ENCODE peak calls at places on chromosomes 7 and 10, in six cellular contexts. J is GM03348; W is Daoy; I is stimulated activated CD4-positive, alpha-beta T cell treated with anti-CD3 and anti-CD28 coated beads, Interleukin-15, amount 100 ng/mL, for 48 hours; B is NCI-H1436 treated with DMSO at 0.1 percent for 48 hours; A is posterior cingulate gyrus. P is an unnamed sample.

GRCh38 chr7:137754076-137754851 is 92.5 kb downstream of the DGKI start:
- DNase-seq in B (no peak), J (no peak), A (no peak), I (no peak), W (peak; percentile 33), P (no peak)

GRCh38 chr7:99631311-99632109 is 14.8 kb downstream of the ZSCAN25 start:
- DNase-seq in B (no peak), I (no peak), A (no peak), J (peak; percentile 18), W (peak; percentile 60), P (no peak)

GRCh38 chr10:128568979-128569378 is 442.8 kb upstream of the MKI67 start:
- DNase-seq in I (no peak), B (no peak), A (no peak), J (no peak), W (no peak), P (no peak)

GRCh38 chr7:132521423-132521822 is 54.8 kb downstream of the PLXNA4 start:
- DNase-seq in W (no peak), A (no peak), B (no peak), I (no peak), J (no peak), P (no peak)

GRCh38 chr10:15548331-15548730 is 171.4 kb downstream of the ITGA8 start:
- DNase-seq in W (no peak), J (no peak), A (no peak), I (no peak), B (no peak), P (no peak)

GRCh38 chr7:29019275-29019820 is 61.2 kb upstream of the TRIL start:
- DNase-seq in I (no peak), W (no peak), A (no peak), B (no peak), J (peak; percentile 48), P (no peak)

GRCh38 chr7:55438765-55439525 is 73.8 kb downstream of the LANCL2 start:
- DNase-seq in W (no peak), J (no peak), I (no peak), A (no peak), B (no peak), P (no peak)

GRCh38 chr10:27833792-27834191 is 88.2 kb upstream of the MKX start:
- DNase-seq in W (no peak), A (no peak), J (no peak), B (no peak), I (no peak), P (no peak)

GRCh38 chr7:112370436-112370835 is 79.8 kb upstream of the IFRD1 start:
- DNase-seq in B (no peak), I (no peak), W (no peak), J (no peak), A (no peak), P (no peak)

GRCh38 chr10:22518167-22518724 is 172.9 kb downstream of the SPAG6 start:
- DNase-seq in J (no peak), W (no peak), I (no peak), A (no peak), B (no peak), P (no peak)

GRCh38 chr10:36559412-36559811 is 566.0 kb upstream of the ANKRD30A start:
- DNase-seq in W (no peak), A (no peak), I (no peak), J (no peak), B (no peak), P (no peak)

GRCh38 chr7:44797329-44798258 is 1.1 kb downstream of the PPIA start:
- DNase-seq in A (peak; percentile 77), W (peak; percentile 97), I (peak; percentile 78), B (peak; percentile 41), J (peak; percentile 90), P (peak; percentile 80)

GRCh38 chr10:127266431-127266830 is 70.0 kb upstream of the INSYN2A start:
- DNase-seq in W (no peak), I (no peak), J (no peak), A (no peak), B (no peak), P (no peak)

P was measured in CD8-positive, alpha-beta memory T cell.